ENCODE peak calls at places on chromosomes 7 and 10, in six cellular contexts. One of them, this sample, is unnamed.

GRCh38 chr10:89537361-89537760 is 2.0 kb upstream of the SLC16A12 start:
- DNase-seq in retinal pigment epithelial cell: no peak
- DNase-seq in stimulated activated CD8-positive, alpha-beta memory T cell treated with anti-CD3 and anti-CD28 coated beads, Interleukin-2, amount 100 ng/mL, for 1 hour: no peak
- DNase-seq in activated T-helper 2 cell treated with anti-CD3 and anti-CD28 coated beads, Interferon-gamma antibody, Interleukin-2, Interleukin-4, amounts not matched to agents 10 μg/mL and 5 μg/mL and 100 μg/mL, durations not matched to agents 14 hours and 24 hours and 36 hours: no peak
- DNase-seq in CD4-positive, CD25-positive, alpha-beta regulatory T cell: no peak
- DNase-seq in activated CD4-positive, alpha-beta T cell treated with anti-CD3 and anti-CD28 coated beads, Interleukin-2, amount 50 U/mL, for 48 hours: no peak
- DNase-seq in this sample: no peak

GRCh38 chr7:2010101-2010500 is 222.6 kb downstream of the MAD1L1 start:
- DNase-seq in stimulated activated CD8-positive, alpha-beta memory T cell treated with anti-CD3 and anti-CD28 coated beads, Interleukin-2, amount 100 ng/mL, for 1 hour: no peak
- DNase-seq in retinal pigment epithelial cell: no peak
- DNase-seq in activated CD4-positive, alpha-beta T cell treated with anti-CD3 and anti-CD28 coated beads, Interleukin-2, amount 50 U/mL, for 48 hours: no peak
- DNase-seq in activated T-helper 2 cell treated with anti-CD3 and anti-CD28 coated beads, Interferon-gamma antibody, Interleukin-2, Interleukin-4, amounts not matched to agents 10 μg/mL and 5 μg/mL and 100 μg/mL, durations not matched to agents 14 hours and 24 hours and 36 hours: no peak
- DNase-seq in CD4-positive, CD25-positive, alpha-beta regulatory T cell: no peak
- DNase-seq in this sample: no peak

GRCh38 chr7:92988941-92989540 is 128.7 kb downstream of the SAMD9 start:
- DNase-seq in activated CD4-positive, alpha-beta T cell treated with anti-CD3 and anti-CD28 coated beads, Interleukin-2, amount 50 U/mL, for 48 hours: no peak
- DNase-seq in CD4-positive, CD25-positive, alpha-beta regulatory T cell: no peak
- DNase-seq in stimulated activated CD8-positive, alpha-beta memory T cell treated with anti-CD3 and anti-CD28 coated beads, Interleukin-2, amount 100 ng/mL, for 1 hour: no peak
- DNase-seq in activated T-helper 2 cell treated with anti-CD3 and anti-CD28 coated beads, Interferon-gamma antibody, Interleukin-2, Interleukin-4, amounts not matched to agents 10 μg/mL and 5 μg/mL and 100 μg/mL, durations not matched to agents 14 hours and 24 hours and 36 hours: no peak
- DNase-seq in retinal pigment epithelial cell: no peak
- DNase-seq in this sample: no peak

GRCh38 chr7:74604326-74605020 is 53.0 kb upstream of the GTF2I start:
- DNase-seq in CD4-positive, CD25-positive, alpha-beta regulatory T cell: no peak
- DNase-seq in activated CD4-positive, alpha-beta T cell treated with anti-CD3 and anti-CD28 coated beads, Interleukin-2, amount 50 U/mL, for 48 hours: no peak
- DNase-seq in activated T-helper 2 cell treated with anti-CD3 and anti-CD28 coated beads, Interferon-gamma antibody, Interleukin-2, Interleukin-4, amounts not matched to agents 10 μg/mL and 5 μg/mL and 100 μg/mL, durations not matched to agents 14 hours and 24 hours and 36 hours: no peak
- DNase-seq in retinal pigment epithelial cell: no peak
- DNase-seq in stimulated activated CD8-positive, alpha-beta memory T cell treated with anti-CD3 and anti-CD28 coated beads, Interleukin-2, amount 100 ng/mL, for 1 hour: no peak
- DNase-seq in this sample: no peak

GRCh38 chr7:73707045-73707631 is 12.3 kb downstream of the STX1A start:
- DNase-seq in stimulated activated CD8-positive, alpha-beta memory T cell treated with anti-CD3 and anti-CD28 coated beads, Interleukin-2, amount 100 ng/mL, for 1 hour: no peak
- DNase-seq in activated T-helper 2 cell treated with anti-CD3 and anti-CD28 coated beads, Interferon-gamma antibody, Interleukin-2, Interleukin-4, amounts not matched to agents 10 μg/mL and 5 μg/mL and 100 μg/mL, durations not matched to agents 14 hours and 24 hours and 36 hours: no peak
- DNase-seq in retinal pigment epithelial cell: no peak
- DNase-seq in CD4-positive, CD25-positive, alpha-beta regulatory T cell: peak; percentile 26
- DNase-seq in activated CD4-positive, alpha-beta T cell treated with anti-CD3 and anti-CD28 coated beads, Interleukin-2, amount 50 U/mL, for 48 hours: no peak
- DNase-seq in this sample: no peak

GRCh38 chr7:280461-280860 is 9.5 kb upstream of the FOXL3 start:
- DNase-seq in stimulated activated CD8-positive, alpha-beta memory T cell treated with anti-CD3 and anti-CD28 coated beads, Interleukin-2, amount 100 ng/mL, for 1 hour: no peak
- DNase-seq in retinal pigment epithelial cell: no peak
- DNase-seq in CD4-positive, CD25-positive, alpha-beta regulatory T cell: no peak
- DNase-seq in activated T-helper 2 cell treated with anti-CD3 and anti-CD28 coated beads, Interferon-gamma antibody, Interleukin-2, Interleukin-4, amounts not matched to agents 10 μg/mL and 5 μg/mL and 100 μg/mL, durations not matched to agents 14 hours and 24 hours and 36 hours: no peak
- DNase-seq in activated CD4-positive, alpha-beta T cell treated with anti-CD3 and anti-CD28 coated beads, Interleukin-2, amount 50 U/mL, for 48 hours: no peak
- DNase-seq in this sample: no peak

GRCh38 chr10:93591065-93591808 is 9.8 kb downstream of the RBP4 start:
- DNase-seq in activated T-helper 2 cell treated with anti-CD3 and anti-CD28 coated beads, Interferon-gamma antibody, Interleukin-2, Interleukin-4, amounts not matched to agents 10 μg/mL and 5 μg/mL and 100 μg/mL, durations not matched to agents 14 hours and 24 hours and 36 hours: no peak
- DNase-seq in CD4-positive, CD25-positive, alpha-beta regulatory T cell: no peak
- DNase-seq in retinal pigment epithelial cell: no peak
- DNase-seq in stimulated activated CD8-positive, alpha-beta memory T cell treated with anti-CD3 and anti-CD28 coated beads, Interleukin-2, amount 100 ng/mL, for 1 hour: no peak
- DNase-seq in activated CD4-positive, alpha-beta T cell treated with anti-CD3 and anti-CD28 coated beads, Interleukin-2, amount 50 U/mL, for 48 hours: no peak
- DNase-seq in this sample: no peak

GRCh38 chr10:50739618-50740350 is at the start of gene ASAH2B:
- DNase-seq in CD4-positive, CD25-positive, alpha-beta regulatory T cell: peak; percentile 68
- DNase-seq in retinal pigment epithelial cell: peak; percentile 41
- DNase-seq in activated CD4-positive, alpha-beta T cell treated with anti-CD3 and anti-CD28 coated beads, Interleukin-2, amount 50 U/mL, for 48 hours: peak; percentile 82
- DNase-seq in activated T-helper 2 cell treated with anti-CD3 and anti-CD28 coated beads, Interferon-gamma antibody, Interleukin-2, Interleukin-4, amounts not matched to agents 10 μg/mL and 5 μg/mL and 100 μg/mL, durations not matched to agents 14 hours and 24 hours and 36 hours: peak; percentile 52
- DNase-seq in stimulated activated CD8-positive, alpha-beta memory T cell treated with anti-CD3 and anti-CD28 coated beads, Interleukin-2, amount 100 ng/mL, for 1 hour: peak; percentile 59
- DNase-seq in this sample: no peak

GRCh38 chr7:139482662-139483466 is 609 bp downstream of the KLRG2 start:
- DNase-seq in activated T-helper 2 cell treated with anti-CD3 and anti-CD28 coated beads, Interferon-gamma antibody, Interleukin-2, Interleukin-4, amounts not matched to agents 10 μg/mL and 5 μg/mL and 100 μg/mL, durations not matched to agents 14 hours and 24 hours and 36 hours: no peak
- DNase-seq in activated CD4-positive, alpha-beta T cell treated with anti-CD3 and anti-CD28 coated beads, Interleukin-2, amount 50 U/mL, for 48 hours: no peak
- DNase-seq in retinal pigment epithelial cell: no peak
- DNase-seq in stimulated activated CD8-positive, alpha-beta memory T cell treated with anti-CD3 and anti-CD28 coated beads, Interleukin-2, amount 100 ng/mL, for 1 hour: no peak
- DNase-seq in CD4-positive, CD25-positive, alpha-beta regulatory T cell: no peak
- DNase-seq in this sample: no peak

GRCh38 chr10:52447931-52448353 is 133.9 kb downstream of the DKK1 start:
- DNase-seq in CD4-positive, CD25-positive, alpha-beta regulatory T cell: no peak
- DNase-seq in activated CD4-positive, alpha-beta T cell treated with anti-CD3 and anti-CD28 coated beads, Interleukin-2, amount 50 U/mL, for 48 hours: no peak
- DNase-seq in retinal pigment epithelial cell: no peak
- DNase-seq in stimulated activated CD8-positive, alpha-beta memory T cell treated with anti-CD3 and anti-CD28 coated beads, Interleukin-2, amount 100 ng/mL, for 1 hour: no peak
- DNase-seq in activated T-helper 2 cell treated with anti-CD3 and anti-CD28 coated beads, Interferon-gamma antibody, Interleukin-2, Interleukin-4, amounts not matched to agents 10 μg/mL and 5 μg/mL and 100 μg/mL, durations not matched to agents 14 hours and 24 hours and 36 hours: no peak
- DNase-seq in this sample: no peak

GRCh38 chr7:92360387-92360786 is 86.9 kb upstream of the GATAD1 start:
- DNase-seq in stimulated activated CD8-positive, alpha-beta memory T cell treated with anti-CD3 and anti-CD28 coated beads, Interleukin-2, amount 100 ng/mL, for 1 hour: no peak
- DNase-seq in activated CD4-positive, alpha-beta T cell treated with anti-CD3 and anti-CD28 coated beads, Interleukin-2, amount 50 U/mL, for 48 hours: no peak
- DNase-seq in CD4-positive, CD25-positive, alpha-beta regulatory T cell: no peak
- DNase-seq in retinal pigment epithelial cell: no peak
- DNase-seq in activated T-helper 2 cell treated with anti-CD3 and anti-CD28 coated beads, Interferon-gamma antibody, Interleukin-2, Interleukin-4, amounts not matched to agents 10 μg/mL and 5 μg/mL and 100 μg/mL, durations not matched to agents 14 hours and 24 hours and 36 hours: no peak
- DNase-seq in this sample: no peak

GRCh38 chr7:21972397-21972784 is 26.7 kb upstream of the CDCA7L start:
- DNase-seq in activated CD4-positive, alpha-beta T cell treated with anti-CD3 and anti-CD28 coated beads, Interleukin-2, amount 50 U/mL, for 48 hours: no peak
- DNase-seq in activated T-helper 2 cell treated with anti-CD3 and anti-CD28 coated beads, Interferon-gamma antibody, Interleukin-2, Interleukin-4, amounts not matched to agents 10 μg/mL and 5 μg/mL and 100 μg/mL, durations not matched to agents 14 hours and 24 hours and 36 hours: no peak
- DNase-seq in stimulated activated CD8-positive, alpha-beta memory T cell treated with anti-CD3 and anti-CD28 coated beads, Interleukin-2, amount 100 ng/mL, for 1 hour: no peak
- DNase-seq in retinal pigment epithelial cell: no peak
- DNase-seq in CD4-positive, CD25-positive, alpha-beta regulatory T cell: no peak
- DNase-seq in this sample: no peak

GRCh38 chr7:96238976-96239766 is 82.7 kb downstream of the SLC25A13 start:
- DNase-seq in activated T-helper 2 cell treated with anti-CD3 and anti-CD28 coated beads, Interferon-gamma antibody, Interleukin-2, Interleukin-4, amounts not matched to agents 10 μg/mL and 5 μg/mL and 100 μg/mL, durations not matched to agents 14 hours and 24 hours and 36 hours: no peak
- DNase-seq in retinal pigment epithelial cell: no peak
- DNase-seq in CD4-positive, CD25-positive, alpha-beta regulatory T cell: no peak
- DNase-seq in activated CD4-positive, alpha-beta T cell treated with anti-CD3 and anti-CD28 coated beads, Interleukin-2, amount 50 U/mL, for 48 hours: no peak
- DNase-seq in stimulated activated CD8-positive, alpha-beta memory T cell treated with anti-CD3 and anti-CD28 coated beads, Interleukin-2, amount 100 ng/mL, for 1 hour: no peak
- DNase-seq in this sample: no peak

GRCh38 chr10:81116990-81117389 is 579.3 kb downstream of the SH2D4B start:
- DNase-seq in stimulated activated CD8-positive, alpha-beta memory T cell treated with anti-CD3 and anti-CD28 coated beads, Interleukin-2, amount 100 ng/mL, for 1 hour: no peak
- DNase-seq in activated T-helper 2 cell treated with anti-CD3 and anti-CD28 coated beads, Interferon-gamma antibody, Interleukin-2, Interleukin-4, amounts not matched to agents 10 μg/mL and 5 μg/mL and 100 μg/mL, durations not matched to agents 14 hours and 24 hours and 36 hours: no peak
- DNase-seq in activated CD4-positive, alpha-beta T cell treated with anti-CD3 and anti-CD28 coated beads, Interleukin-2, amount 50 U/mL, for 48 hours: no peak
- DNase-seq in CD4-positive, CD25-positive, alpha-beta regulatory T cell: no peak
- DNase-seq in retinal pigment epithelial cell: no peak
- DNase-seq in this sample: no peak

GRCh38 chr10:118571123-118571522 is 24.3 kb downstream of the PRLHR start:
- DNase-seq in CD4-positive, CD25-positive, alpha-beta regulatory T cell: no peak
- DNase-seq in stimulated activated CD8-positive, alpha-beta memory T cell treated with anti-CD3 and anti-CD28 coated beads, Interleukin-2, amount 100 ng/mL, for 1 hour: no peak
- DNase-seq in retinal pigment epithelial cell: no peak
- DNase-seq in activated CD4-positive, alpha-beta T cell treated with anti-CD3 and anti-CD28 coated beads, Interleukin-2, amount 50 U/mL, for 48 hours: no peak
- DNase-seq in activated T-helper 2 cell treated with anti-CD3 and anti-CD28 coated beads, Interferon-gamma antibody, Interleukin-2, Interleukin-4, amounts not matched to agents 10 μg/mL and 5 μg/mL and 100 μg/mL, durations not matched to agents 14 hours and 24 hours and 36 hours: no peak
- DNase-seq in this sample: no peak

GRCh38 chr7:3955751-3956696 is 655.0 kb downstream of the SDK1 start:
- DNase-seq in activated CD4-positive, alpha-beta T cell treated with anti-CD3 and anti-CD28 coated beads, Interleukin-2, amount 50 U/mL, for 48 hours: no peak
- DNase-seq in retinal pigment epithelial cell: peak; percentile 32
- DNase-seq in CD4-positive, CD25-positive, alpha-beta regulatory T cell: no peak
- DNase-seq in activated T-helper 2 cell treated with anti-CD3 and anti-CD28 coated beads, Interferon-gamma antibody, Interleukin-2, Interleukin-4, amounts not matched to agents 10 μg/mL and 5 μg/mL and 100 μg/mL, durations not matched to agents 14 hours and 24 hours and 36 hours: no peak
- DNase-seq in stimulated activated CD8-positive, alpha-beta memory T cell treated with anti-CD3 and anti-CD28 coated beads, Interleukin-2, amount 100 ng/mL, for 1 hour: no peak
- DNase-seq in this sample: no peak

GRCh38 chr7:137877301-137877700 is 30.5 kb upstream of the DGKI start:
- DNase-seq in CD4-positive, CD25-positive, alpha-beta regulatory T cell: no peak
- DNase-seq in retinal pigment epithelial cell: no peak
- DNase-seq in activated CD4-positive, alpha-beta T cell treated with anti-CD3 and anti-CD28 coated beads, Interleukin-2, amount 50 U/mL, for 48 hours: no peak
- DNase-seq in activated T-helper 2 cell treated with anti-CD3 and anti-CD28 coated beads, Interferon-gamma antibody, Interleukin-2, Interleukin-4, amounts not matched to agents 10 μg/mL and 5 μg/mL and 100 μg/mL, durations not matched to agents 14 hours and 24 hours and 36 hours: no peak
- DNase-seq in stimulated activated CD8-positive, alpha-beta memory T cell treated with anti-CD3 and anti-CD28 coated beads, Interleukin-2, amount 100 ng/mL, for 1 hour: no peak
- DNase-seq in this sample: no peak

GRCh38 chr10:43137701-43137970 is 609 bp upstream of the CSGALNACT2 start:
- DNase-seq in stimulated activated CD8-positive, alpha-beta memory T cell treated with anti-CD3 and anti-CD28 coated beads, Interleukin-2, amount 100 ng/mL, for 1 hour: no peak
- DNase-seq in activated CD4-positive, alpha-beta T cell treated with anti-CD3 and anti-CD28 coated beads, Interleukin-2, amount 50 U/mL, for 48 hours: peak; percentile 40
- DNase-seq in retinal pigment epithelial cell: no peak
- DNase-seq in CD4-positive, CD25-positive, alpha-beta regulatory T cell: no peak
- DNase-seq in activated T-helper 2 cell treated with anti-CD3 and anti-CD28 coated beads, Interferon-gamma antibody, Interleukin-2, Interleukin-4, amounts not matched to agents 10 μg/mL and 5 μg/mL and 100 μg/mL, durations not matched to agents 14 hours and 24 hours and 36 hours: no peak
- DNase-seq in this sample: no peak

GRCh38 chr7:30743371-30744074 is 8.4 kb upstream of the INMT start:
- DNase-seq in activated CD4-positive, alpha-beta T cell treated with anti-CD3 and anti-CD28 coated beads, Interleukin-2, amount 50 U/mL, for 48 hours: no peak
- DNase-seq in CD4-positive, CD25-positive, alpha-beta regulatory T cell: no peak
- DNase-seq in activated T-helper 2 cell treated with anti-CD3 and anti-CD28 coated beads, Interferon-gamma antibody, Interleukin-2, Interleukin-4, amounts not matched to agents 10 μg/mL and 5 μg/mL and 100 μg/mL, durations not matched to agents 14 hours and 24 hours and 36 hours: no peak
- DNase-seq in retinal pigment epithelial cell: no peak
- DNase-seq in stimulated activated CD8-positive, alpha-beta memory T cell treated with anti-CD3 and anti-CD28 coated beads, Interleukin-2, amount 100 ng/mL, for 1 hour: no peak
- DNase-seq in this sample: no peak

GRCh38 chr10:60967260-60967659 is 23.3 kb upstream of the RHOBTB1 start:
- DNase-seq in stimulated activated CD8-positive, alpha-beta memory T cell treated with anti-CD3 and anti-CD28 coated beads, Interleukin-2, amount 100 ng/mL, for 1 hour: no peak
- DNase-seq in CD4-positive, CD25-positive, alpha-beta regulatory T cell: no peak
- DNase-seq in activated CD4-positive, alpha-beta T cell treated with anti-CD3 and anti-CD28 coated beads, Interleukin-2, amount 50 U/mL, for 48 hours: no peak
- DNase-seq in activated T-helper 2 cell treated with anti-CD3 and anti-CD28 coated beads, Interferon-gamma antibody, Interleukin-2, Interleukin-4, amounts not matched to agents 10 μg/mL and 5 μg/mL and 100 μg/mL, durations not matched to agents 14 hours and 24 hours and 36 hours: no peak
- DNase-seq in retinal pigment epithelial cell: no peak
- DNase-seq in this sample: no peak

GRCh38 chr7:130380861-130381455 is 664 bp downstream of the CPA1 start:
- DNase-seq in stimulated activated CD8-positive, alpha-beta memory T cell treated with anti-CD3 and anti-CD28 coated beads, Interleukin-2, amount 100 ng/mL, for 1 hour: no peak
- DNase-seq in activated CD4-positive, alpha-beta T cell treated with anti-CD3 and anti-CD28 coated beads, Interleukin-2, amount 50 U/mL, for 48 hours: no peak
- DNase-seq in CD4-positive, CD25-positive, alpha-beta regulatory T cell: no peak
- DNase-seq in activated T-helper 2 cell treated with anti-CD3 and anti-CD28 coated beads, Interferon-gamma antibody, Interleukin-2, Interleukin-4, amounts not matched to agents 10 μg/mL and 5 μg/mL and 100 μg/mL, durations not matched to agents 14 hours and 24 hours and 36 hours: no peak
- DNase-seq in retinal pigment epithelial cell: no peak
- DNase-seq in this sample: no peak

GRCh38 chr7:83429493-83429892 is 219.4 kb downstream of the SEMA3E start:
- DNase-seq in CD4-positive, CD25-positive, alpha-beta regulatory T cell: no peak
- DNase-seq in activated CD4-positive, alpha-beta T cell treated with anti-CD3 and anti-CD28 coated beads, Interleukin-2, amount 50 U/mL, for 48 hours: no peak
- DNase-seq in activated T-helper 2 cell treated with anti-CD3 and anti-CD28 coated beads, Interferon-gamma antibody, Interleukin-2, Interleukin-4, amounts not matched to agents 10 μg/mL and 5 μg/mL and 100 μg/mL, durations not matched to agents 14 hours and 24 hours and 36 hours: no peak
- DNase-seq in stimulated activated CD8-positive, alpha-beta memory T cell treated with anti-CD3 and anti-CD28 coated beads, Interleukin-2, amount 100 ng/mL, for 1 hour: no peak
- DNase-seq in retinal pigment epithelial cell: no peak
- DNase-seq in this sample: no peak

GRCh38 chr7:72286486-72286885 is 125.7 kb downstream of the CALN1 start:
- DNase-seq in activated T-helper 2 cell treated with anti-CD3 and anti-CD28 coated beads, Interferon-gamma antibody, Interleukin-2, Interleukin-4, amounts not matched to agents 10 μg/mL and 5 μg/mL and 100 μg/mL, durations not matched to agents 14 hours and 24 hours and 36 hours: no peak
- DNase-seq in activated CD4-positive, alpha-beta T cell treated with anti-CD3 and anti-CD28 coated beads, Interleukin-2, amount 50 U/mL, for 48 hours: no peak
- DNase-seq in CD4-positive, CD25-positive, alpha-beta regulatory T cell: no peak
- DNase-seq in stimulated activated CD8-positive, alpha-beta memory T cell treated with anti-CD3 and anti-CD28 coated beads, Interleukin-2, amount 100 ng/mL, for 1 hour: no peak
- DNase-seq in retinal pigment epithelial cell: no peak
- DNase-seq in this sample: no peak

GRCh38 chr10:18829259-18829658 is 170.0 kb downstream of the ARL5B start:
- DNase-seq in stimulated activated CD8-positive, alpha-beta memory T cell treated with anti-CD3 and anti-CD28 coated beads, Interleukin-2, amount 100 ng/mL, for 1 hour: no peak
- DNase-seq in retinal pigment epithelial cell: no peak
- DNase-seq in activated T-helper 2 cell treated with anti-CD3 and anti-CD28 coated beads, Interferon-gamma antibody, Interleukin-2, Interleukin-4, amounts not matched to agents 10 μg/mL and 5 μg/mL and 100 μg/mL, durations not matched to agents 14 hours and 24 hours and 36 hours: no peak
- DNase-seq in activated CD4-positive, alpha-beta T cell treated with anti-CD3 and anti-CD28 coated beads, Interleukin-2, amount 50 U/mL, for 48 hours: no peak
- DNase-seq in CD4-positive, CD25-positive, alpha-beta regulatory T cell: no peak
- DNase-seq in this sample: no peak

GRCh38 chr10:32437334-32437733 is 8.6 kb upstream of the CCDC7 start:
- DNase-seq in CD4-positive, CD25-positive, alpha-beta regulatory T cell: no peak
- DNase-seq in activated T-helper 2 cell treated with anti-CD3 and anti-CD28 coated beads, Interferon-gamma antibody, Interleukin-2, Interleukin-4, amounts not matched to agents 10 μg/mL and 5 μg/mL and 100 μg/mL, durations not matched to agents 14 hours and 24 hours and 36 hours: no peak
- DNase-seq in stimulated activated CD8-positive, alpha-beta memory T cell treated with anti-CD3 and anti-CD28 coated beads, Interleukin-2, amount 100 ng/mL, for 1 hour: no peak
- DNase-seq in retinal pigment epithelial cell: no peak
- DNase-seq in activated CD4-positive, alpha-beta T cell treated with anti-CD3 and anti-CD28 coated beads, Interleukin-2, amount 50 U/mL, for 48 hours: no peak
- DNase-seq in this sample: no peak

GRCh38 chr10:73717564-73717963 is 19.7 kb upstream of the AGAP5 start:
- DNase-seq in stimulated activated CD8-positive, alpha-beta memory T cell treated with anti-CD3 and anti-CD28 coated beads, Interleukin-2, amount 100 ng/mL, for 1 hour: no peak
- DNase-seq in activated CD4-positive, alpha-beta T cell treated with anti-CD3 and anti-CD28 coated beads, Interleukin-2, amount 50 U/mL, for 48 hours: no peak
- DNase-seq in CD4-positive, CD25-positive, alpha-beta regulatory T cell: no peak
- DNase-seq in activated T-helper 2 cell treated with anti-CD3 and anti-CD28 coated beads, Interferon-gamma antibody, Interleukin-2, Interleukin-4, amounts not matched to agents 10 μg/mL and 5 μg/mL and 100 μg/mL, durations not matched to agents 14 hours and 24 hours and 36 hours: no peak
- DNase-seq in retinal pigment epithelial cell: no peak
- DNase-seq in this sample: no peak

GRCh38 chr10:20771053-20771452 is 126.1 kb downstream of the NEBL start:
- DNase-seq in stimulated activated CD8-positive, alpha-beta memory T cell treated with anti-CD3 and anti-CD28 coated beads, Interleukin-2, amount 100 ng/mL, for 1 hour: no peak
- DNase-seq in retinal pigment epithelial cell: no peak
- DNase-seq in activated CD4-positive, alpha-beta T cell treated with anti-CD3 and anti-CD28 coated beads, Interleukin-2, amount 50 U/mL, for 48 hours: no peak
- DNase-seq in activated T-helper 2 cell treated with anti-CD3 and anti-CD28 coated beads, Interferon-gamma antibody, Interleukin-2, Interleukin-4, amounts not matched to agents 10 μg/mL and 5 μg/mL and 100 μg/mL, durations not matched to agents 14 hours and 24 hours and 36 hours: no peak
- DNase-seq in CD4-positive, CD25-positive, alpha-beta regulatory T cell: no peak
- DNase-seq in this sample: no peak

GRCh38 chr7:21580073-21580521 is 37.3 kb downstream of the DNAH11 start:
- DNase-seq in activated CD4-positive, alpha-beta T cell treated with anti-CD3 and anti-CD28 coated beads, Interleukin-2, amount 50 U/mL, for 48 hours: no peak
- DNase-seq in stimulated activated CD8-positive, alpha-beta memory T cell treated with anti-CD3 and anti-CD28 coated beads, Interleukin-2, amount 100 ng/mL, for 1 hour: no peak
- DNase-seq in retinal pigment epithelial cell: peak; percentile 30
- DNase-seq in activated T-helper 2 cell treated with anti-CD3 and anti-CD28 coated beads, Interferon-gamma antibody, Interleukin-2, Interleukin-4, amounts not matched to agents 10 μg/mL and 5 μg/mL and 100 μg/mL, durations not matched to agents 14 hours and 24 hours and 36 hours: no peak
- DNase-seq in CD4-positive, CD25-positive, alpha-beta regulatory T cell: no peak
- DNase-seq in this sample: no peak

GRCh38 chr7:50265968-50266694 is 38.4 kb upstream of the IKZF1 start:
- DNase-seq in stimulated activated CD8-positive, alpha-beta memory T cell treated with anti-CD3 and anti-CD28 coated beads, Interleukin-2, amount 100 ng/mL, for 1 hour: no peak
- DNase-seq in activated CD4-positive, alpha-beta T cell treated with anti-CD3 and anti-CD28 coated beads, Interleukin-2, amount 50 U/mL, for 48 hours: no peak
- DNase-seq in retinal pigment epithelial cell: no peak
- DNase-seq in activated T-helper 2 cell treated with anti-CD3 and anti-CD28 coated beads, Interferon-gamma antibody, Interleukin-2, Interleukin-4, amounts not matched to agents 10 μg/mL and 5 μg/mL and 100 μg/mL, durations not matched to agents 14 hours and 24 hours and 36 hours: no peak
- DNase-seq in CD4-positive, CD25-positive, alpha-beta regulatory T cell: no peak
- DNase-seq in this sample: no peak

GRCh38 chr7:155524018-155524556 is 22.3 kb downstream of the CNPY1 start:
- DNase-seq in stimulated activated CD8-positive, alpha-beta memory T cell treated with anti-CD3 and anti-CD28 coated beads, Interleukin-2, amount 100 ng/mL, for 1 hour: no peak
- DNase-seq in CD4-positive, CD25-positive, alpha-beta regulatory T cell: no peak
- DNase-seq in activated T-helper 2 cell treated with anti-CD3 and anti-CD28 coated beads, Interferon-gamma antibody, Interleukin-2, Interleukin-4, amounts not matched to agents 10 μg/mL and 5 μg/mL and 100 μg/mL, durations not matched to agents 14 hours and 24 hours and 36 hours: no peak
- DNase-seq in activated CD4-positive, alpha-beta T cell treated with anti-CD3 and anti-CD28 coated beads, Interleukin-2, amount 50 U/mL, for 48 hours: no peak
- DNase-seq in retinal pigment epithelial cell: no peak
- DNase-seq in this sample: no peak

GRCh38 chr10:112634096-112634830 is 187.2 kb downstream of the VTI1A start:
- DNase-seq in activated T-helper 2 cell treated with anti-CD3 and anti-CD28 coated beads, Interferon-gamma antibody, Interleukin-2, Interleukin-4, amounts not matched to agents 10 μg/mL and 5 μg/mL and 100 μg/mL, durations not matched to agents 14 hours and 24 hours and 36 hours: no peak
- DNase-seq in stimulated activated CD8-positive, alpha-beta memory T cell treated with anti-CD3 and anti-CD28 coated beads, Interleukin-2, amount 100 ng/mL, for 1 hour: no peak
- DNase-seq in CD4-positive, CD25-positive, alpha-beta regulatory T cell: no peak
- DNase-seq in retinal pigment epithelial cell: no peak
- DNase-seq in activated CD4-positive, alpha-beta T cell treated with anti-CD3 and anti-CD28 coated beads, Interleukin-2, amount 50 U/mL, for 48 hours: no peak
- DNase-seq in this sample: no peak

This sample was measured in cortex of kidney.